ENCODE peak calls at places on chromosomes 2 and 18, in seven cellular contexts. One of them, this sample, is unnamed.

GRCh38 chr18:8536226-8536625 is 73.0 kb upstream of the RAB12 start:
- DNase-seq in KBM-7: no peak
- DNase-seq in T-helper 2 cell: no peak
- DNase-seq in iPS-NIHi11: no peak
- DNase-seq in HFF-Myc: no peak
- DNase-seq in cerebellar nuclear complex: no peak
- DNase-seq in CD4-positive, alpha-beta T cell: no peak
- DNase-seq in this sample: no peak

GRCh38 chr2:216786676-216787075 is 73.2 kb downstream of the TNP1 start:
- DNase-seq in iPS-NIHi11: no peak
- DNase-seq in cerebellar nuclear complex: no peak
- DNase-seq in HFF-Myc: no peak
- DNase-seq in CD4-positive, alpha-beta T cell: no peak
- DNase-seq in T-helper 2 cell: no peak
- DNase-seq in KBM-7: no peak
- DNase-seq in this sample: no peak

GRCh38 chr2:24702800-24703199 is 90.4 kb downstream of the PTRHD1 start:
- DNase-seq in cerebellar nuclear complex: no peak
- DNase-seq in iPS-NIHi11: no peak
- DNase-seq in T-helper 2 cell: no peak
- DNase-seq in KBM-7: no peak
- DNase-seq in CD4-positive, alpha-beta T cell: no peak
- DNase-seq in HFF-Myc: peak
- DNase-seq in this sample: no peak

GRCh38 chr2:87401726-87402345 is 346.1 kb upstream of the PLGLB2 start:
- DNase-seq in CD4-positive, alpha-beta T cell: no peak
- DNase-seq in KBM-7: peak
- DNase-seq in cerebellar nuclear complex: no peak
- DNase-seq in HFF-Myc: no peak
- DNase-seq in T-helper 2 cell: no peak
- DNase-seq in iPS-NIHi11: no peak
- DNase-seq in this sample: no peak

GRCh38 chr2:200469708-200470600 is 39.9 kb downstream of the KCTD18 start:
- DNase-seq in KBM-7: no peak
- DNase-seq in CD4-positive, alpha-beta T cell: no peak
- DNase-seq in cerebellar nuclear complex: no peak
- DNase-seq in T-helper 2 cell: no peak
- DNase-seq in iPS-NIHi11: peak
- DNase-seq in HFF-Myc: no peak
- DNase-seq in this sample: no peak

GRCh38 chr18:9922592-9923308 is 8.9 kb downstream of the VAPA start:
- DNase-seq in cerebellar nuclear complex: no peak
- DNase-seq in HFF-Myc: no peak
- DNase-seq in T-helper 2 cell: no peak
- DNase-seq in CD4-positive, alpha-beta T cell: no peak
- DNase-seq in iPS-NIHi11: no peak
- DNase-seq in KBM-7: no peak
- DNase-seq in this sample: no peak

GRCh38 chr18:46917808-46918600 is 602 bp downstream of the KATNAL2 start:
- DNase-seq in iPS-NIHi11: peak
- DNase-seq in CD4-positive, alpha-beta T cell: no peak
- DNase-seq in cerebellar nuclear complex: no peak
- DNase-seq in HFF-Myc: peak
- DNase-seq in T-helper 2 cell: no peak
- DNase-seq in KBM-7: peak
- DNase-seq in this sample: no peak

GRCh38 chr2:15588329-15588919 is 3.2 kb upstream of the DDX1 start:
- DNase-seq in KBM-7: peak
- DNase-seq in HFF-Myc: peak
- DNase-seq in cerebellar nuclear complex: no peak
- DNase-seq in T-helper 2 cell: peak
- DNase-seq in iPS-NIHi11: peak
- DNase-seq in CD4-positive, alpha-beta T cell: no peak
- DNase-seq in this sample: no peak

GRCh38 chr2:239889641-239890055 is 135.5 kb downstream of the NDUFA10 start:
- DNase-seq in CD4-positive, alpha-beta T cell: no peak
- DNase-seq in KBM-7: no peak
- DNase-seq in T-helper 2 cell: no peak
- DNase-seq in HFF-Myc: no peak
- DNase-seq in iPS-NIHi11: no peak
- DNase-seq in cerebellar nuclear complex: no peak
- DNase-seq in this sample: no peak

GRCh38 chr2:234951386-234952269 is at the start of gene SH3BP4:
- DNase-seq in CD4-positive, alpha-beta T cell: peak
- DNase-seq in KBM-7: peak
- DNase-seq in T-helper 2 cell: no peak
- DNase-seq in cerebellar nuclear complex: no peak
- DNase-seq in HFF-Myc: no peak
- DNase-seq in iPS-NIHi11: peak
- DNase-seq in this sample: no peak

GRCh38 chr18:58202406-58202730 is 158.3 kb downstream of the NEDD4L start:
- DNase-seq in T-helper 2 cell: no peak
- DNase-seq in iPS-NIHi11: no peak
- DNase-seq in KBM-7: no peak
- DNase-seq in HFF-Myc: no peak
- DNase-seq in cerebellar nuclear complex: no peak
- DNase-seq in CD4-positive, alpha-beta T cell: no peak
- DNase-seq in this sample: no peak

GRCh38 chr2:145404690-145405089 is 884.8 kb upstream of the ZEB2 start:
- DNase-seq in T-helper 2 cell: no peak
- DNase-seq in iPS-NIHi11: no peak
- DNase-seq in HFF-Myc: no peak
- DNase-seq in KBM-7: no peak
- DNase-seq in cerebellar nuclear complex: no peak
- DNase-seq in CD4-positive, alpha-beta T cell: no peak
- DNase-seq in this sample: no peak

GRCh38 chr18:7452331-7452730 is 114.8 kb upstream of the PTPRM start:
- DNase-seq in KBM-7: peak
- DNase-seq in cerebellar nuclear complex: no peak
- DNase-seq in HFF-Myc: no peak
- DNase-seq in CD4-positive, alpha-beta T cell: no peak
- DNase-seq in T-helper 2 cell: no peak
- DNase-seq in iPS-NIHi11: peak
- DNase-seq in this sample: no peak

GRCh38 chr18:63162271-63163014 is 157.1 kb downstream of the BCL2 start:
- DNase-seq in iPS-NIHi11: no peak
- DNase-seq in HFF-Myc: no peak
- DNase-seq in cerebellar nuclear complex: no peak
- DNase-seq in KBM-7: peak
- DNase-seq in CD4-positive, alpha-beta T cell: no peak
- DNase-seq in T-helper 2 cell: no peak
- DNase-seq in this sample: peak

GRCh38 chr2:12657560-12657959 is 59.2 kb upstream of the TRIB2 start:
- DNase-seq in iPS-NIHi11: no peak
- DNase-seq in CD4-positive, alpha-beta T cell: no peak
- DNase-seq in KBM-7: no peak
- DNase-seq in T-helper 2 cell: no peak
- DNase-seq in cerebellar nuclear complex: no peak
- DNase-seq in HFF-Myc: no peak
- DNase-seq in this sample: no peak

GRCh38 chr18:57954928-57955327 is 89.1 kb upstream of the NEDD4L start:
- DNase-seq in HFF-Myc: no peak
- DNase-seq in KBM-7: no peak
- DNase-seq in T-helper 2 cell: no peak
- DNase-seq in cerebellar nuclear complex: no peak
- DNase-seq in iPS-NIHi11: no peak
- DNase-seq in CD4-positive, alpha-beta T cell: no peak
- DNase-seq in this sample: no peak

GRCh38 chr18:36499938-36500337 is 202.4 kb downstream of the FHOD3 start:
- DNase-seq in T-helper 2 cell: no peak
- DNase-seq in CD4-positive, alpha-beta T cell: no peak
- DNase-seq in HFF-Myc: no peak
- DNase-seq in cerebellar nuclear complex: no peak
- DNase-seq in iPS-NIHi11: no peak
- DNase-seq in KBM-7: peak
- DNase-seq in this sample: no peak

GRCh38 chr2:30339071-30339470 is 107.7 kb downstream of the LBH start:
- DNase-seq in HFF-Myc: no peak
- DNase-seq in KBM-7: no peak
- DNase-seq in CD4-positive, alpha-beta T cell: no peak
- DNase-seq in iPS-NIHi11: no peak
- DNase-seq in cerebellar nuclear complex: no peak
- DNase-seq in T-helper 2 cell: no peak
- DNase-seq in this sample: no peak

GRCh38 chr18:66344227-66344626 is 259.7 kb downstream of the CDH19 start:
- DNase-seq in HFF-Myc: no peak
- DNase-seq in iPS-NIHi11: no peak
- DNase-seq in CD4-positive, alpha-beta T cell: no peak
- DNase-seq in cerebellar nuclear complex: no peak
- DNase-seq in KBM-7: no peak
- DNase-seq in T-helper 2 cell: no peak
- DNase-seq in this sample: no peak

GRCh38 chr2:16171425-16171920 is 231.1 kb downstream of the MYCN start:
- DNase-seq in T-helper 2 cell: no peak
- DNase-seq in HFF-Myc: no peak
- DNase-seq in cerebellar nuclear complex: no peak
- DNase-seq in iPS-NIHi11: no peak
- DNase-seq in KBM-7: no peak
- DNase-seq in CD4-positive, alpha-beta T cell: no peak
- DNase-seq in this sample: no peak

GRCh38 chr18:34248727-34249126 is 24.0 kb upstream of the NOL4 start:
- DNase-seq in cerebellar nuclear complex: no peak
- DNase-seq in iPS-NIHi11: no peak
- DNase-seq in CD4-positive, alpha-beta T cell: no peak
- DNase-seq in KBM-7: no peak
- DNase-seq in HFF-Myc: no peak
- DNase-seq in T-helper 2 cell: no peak
- DNase-seq in this sample: no peak